ENCODE peak calls at places on chromosome 3, in eight cellular contexts. I is sigmoid colon; S is cardiac muscle cell; W is neural progenitor cell; T is right atrium auricular region; H is breast epithelium; C is IMR-90; X is naive thymus-derived CD4-positive, alpha-beta T cell. V is an unnamed sample.

GRCh38 chr3:194306771-194307640 is 44.1 kb downstream of the CPN2 start:
- DNase-seq in I (peak; percentile 40), S (no peak), W (no peak), T (no peak), H (no peak), C (no peak), X (peak; percentile 24), V (no peak)

GRCh38 chr3:71135373-71136088 is 448.0 kb downstream of the FOXP1 start:
- DNase-seq in I (no peak), S (no peak), W (no peak), T (no peak), H (no peak), C (peak; percentile 36), X (no peak), V (no peak)

GRCh38 chr3:36362216-36362615 is 18.1 kb upstream of the STAC start:
- DNase-seq in I (no peak), S (no peak), W (no peak), T (no peak), H (no peak), C (no peak), X (no peak), V (peak; percentile 31)

GRCh38 chr3:55416381-55416821 is 70.7 kb downstream of the WNT5A start:
- DNase-seq in I (no peak), S (peak; percentile 66), W (no peak), T (no peak), H (no peak), C (peak; percentile 93), X (no peak), V (peak; percentile 60)

GRCh38 chr3:192835818-192836468 is 81.7 kb downstream of the MB21D2 start:
- DNase-seq in I (peak; percentile 79), S (peak; percentile 89), W (no peak), T (no peak), H (no peak), C (peak; percentile 71), X (no peak), V (peak; percentile 65)

GRCh38 chr3:65479967-65480366 is 558.8 kb downstream of the MAGI1 start:
- DNase-seq in I (no peak), S (peak; percentile 44), W (no peak), T (no peak), H (no peak), C (no peak), X (no peak), V (peak; percentile 6)

GRCh38 chr3:101149707-101150106 is 156.5 kb upstream of the ABI3BP start:
- DNase-seq in I (no peak), S (no peak), W (no peak), T (no peak), H (no peak), C (no peak), X (no peak), V (no peak)

GRCh38 chr3:188830955-188831354 is 340.8 kb upstream of the TPRG1 start:
- DNase-seq in I (no peak), S (peak; percentile 28), W (no peak), T (no peak), H (no peak), C (no peak), X (no peak), V (no peak)

GRCh38 chr3:124444893-124445292 is 285.4 kb upstream of the UMPS start:
- DNase-seq in I (no peak), S (no peak), W (no peak), T (no peak), H (no peak), C (no peak), X (no peak), V (no peak)

GRCh38 chr3:147267431-147267830 is 138.9 kb downstream of the ZIC4 start:
- DNase-seq in I (no peak), S (no peak), W (no peak), T (no peak), H (no peak), C (peak; percentile 48), X (no peak), V (peak; percentile 12)

GRCh38 chr3:81761904-81762565 is 590 bp upstream of the GBE1 start:
- DNase-seq in I (no peak), S (no peak), W (no peak), T (no peak), H (no peak), C (no peak), X (no peak), V (no peak)

GRCh38 chr3:106034313-106034712 is 165.5 kb upstream of the CBLB start:
- DNase-seq in I (no peak), S (no peak), W (no peak), T (no peak), H (no peak), C (no peak), X (no peak), V (no peak)

GRCh38 chr3:104908761-104909160 is 457.9 kb upstream of the ALCAM start:
- DNase-seq in I (no peak), S (no peak), W (no peak), T (no peak), H (no peak), C (no peak), X (no peak), V (peak; percentile 5)

GRCh38 chr3:43779850-43780249 is 89.1 kb downstream of the ABHD5 start:
- DNase-seq in I (no peak), S (no peak), W (no peak), T (no peak), H (no peak), C (no peak), X (no peak), V (no peak)

GRCh38 chr3:64888840-64889239 is 201.0 kb upstream of the ADAMTS9 start:
- DNase-seq in I (no peak), S (no peak), W (no peak), T (no peak), H (no peak), C (peak; percentile 27), X (no peak), V (no peak)

GRCh38 chr3:32283304-32283703 is 44.8 kb downstream of the CMTM8 start:
- DNase-seq in I (no peak), S (peak; percentile 21), W (no peak), T (no peak), H (no peak), C (no peak), X (no peak), V (peak; percentile 22)

GRCh38 chr3:94195381-94195780 is 132.5 kb downstream of the NSUN3 start:
- DNase-seq in I (no peak), S (no peak), W (no peak), T (no peak), H (no peak), C (no peak), X (no peak), V (no peak)

GRCh38 chr3:43996379-43997301 is 245.0 kb upstream of the TOPAZ1 start:
- DNase-seq in I (no peak), S (peak; percentile 29), W (peak; percentile 81), T (no peak), H (no peak), C (no peak), X (peak; percentile 7), V (no peak)

DNA sequence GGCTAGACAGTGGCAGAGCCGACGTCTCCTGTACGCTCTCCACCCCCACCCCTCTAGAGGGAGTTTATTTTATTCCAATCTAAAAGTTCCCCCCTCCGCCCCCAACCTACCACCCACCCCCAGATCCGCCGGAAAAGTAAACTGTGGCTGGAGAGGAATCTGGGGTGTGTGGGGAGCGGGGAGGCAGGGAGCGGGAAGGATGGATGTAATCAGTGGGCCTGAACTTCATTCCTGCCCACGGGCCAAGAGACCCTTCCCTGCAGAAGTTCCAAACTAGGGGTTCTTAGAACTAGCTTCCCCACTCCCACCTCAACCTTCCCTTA is 547 bp upstream of the CSRNP1 start:
- DNase-seq in I (no peak), S (no peak), W (no peak), T (no peak), H (no peak), C (no peak), X (no peak), V (no peak)
- H3K27me3 ChIP-seq in I (no peaks in the 10 kb centered on the region), S (no peaks in the 10 kb centered on the region), W (peaks cover 11% of the 10 kb centered on the region), T (no peaks in the 10 kb centered on the region), H (no peaks in the 10 kb centered on the region), C (peaks cover 2% of the 10 kb centered on the region), X (no peaks in the 10 kb centered on the region), V (no peaks in the 10 kb centered on the region)

GRCh38 chr3:46353090-46353489 is 821 bp upstream of the CCR2 start:
- DNase-seq in I (no peak), S (no peak), W (no peak), T (no peak), H (no peak), C (no peak), X (no peak), V (no peak)
- H3K27me3 ChIP-seq in I (peaks cover 6% of the 10 kb centered on the region), S (peaks cover 3% of the 10 kb centered on the region), W (no peaks in the 10 kb centered on the region), T (no peaks in the 10 kb centered on the region), H (no peaks in the 10 kb centered on the region), C (peaks cover 43% of the 10 kb centered on the region), X (no peaks in the 10 kb centered on the region), V (peaks cover 12% of the 10 kb centered on the region)

GRCh38 chr3:11930084-11930483 is 74.1 kb upstream of the SYN2 start:
- DNase-seq in I (no peak), S (no peak), W (no peak), T (no peak), H (no peak), C (no peak), X (no peak), V (no peak)

GRCh38 chr3:11929531-11929930 is 74.7 kb upstream of the SYN2 start:
- DNase-seq in I (no peak), S (no peak), W (no peak), T (no peak), H (no peak), C (no peak), X (no peak), V (no peak)

GRCh38 chr3:11933529-11933928 is 70.7 kb upstream of the SYN2 start:
- DNase-seq in I (no peak), S (no peak), W (no peak), T (no peak), H (no peak), C (no peak), X (no peak), V (no peak)

GRCh38 chr3:11932636-11933035 is 71.6 kb upstream of the SYN2 start:
- DNase-seq in I (no peak), S (no peak), W (no peak), T (no peak), H (no peak), C (no peak), X (no peak), V (no peak)
- H3K27me3 ChIP-seq in I (peaks cover 7% of the 10 kb centered on the region), S (no peaks in the 10 kb centered on the region), W (no peaks in the 10 kb centered on the region), T (no peaks in the 10 kb centered on the region), H (no peaks in the 10 kb centered on the region), C (no peaks in the 10 kb centered on the region), X (no peaks in the 10 kb centered on the region), V (no peaks in the 10 kb centered on the region)

GRCh38 chr3:13052191-13052590 is 21.0 kb downstream of the IQSEC1 start:
- DNase-seq in I (no peak), S (no peak), W (no peak), T (no peak), H (no peak), C (no peak), X (no peak), V (no peak)

GRCh38 chr3:13054705-13055285 is 18.4 kb downstream of the IQSEC1 start:
- DNase-seq in I (no peak), S (no peak), W (no peak), T (no peak), H (no peak), C (no peak), X (no peak), V (no peak)

GRCh38 chr3:13051581-13051980 is 21.6 kb downstream of the IQSEC1 start:
- DNase-seq in I (no peak), S (no peak), W (no peak), T (no peak), H (no peak), C (no peak), X (no peak), V (no peak)

GRCh38 chr3:13053915-13054704 is 19.1 kb downstream of the IQSEC1 start:
- DNase-seq in I (no peak), S (no peak), W (no peak), T (no peak), H (no peak), C (no peak), X (no peak), V (no peak)

GRCh38 chr3:13053425-13053824 is 19.8 kb downstream of the IQSEC1 start:
- DNase-seq in I (no peak), S (no peak), W (no peak), T (no peak), H (no peak), C (no peak), X (no peak), V (no peak)
- H3K27me3 ChIP-seq in I (no peaks in the 10 kb centered on the region), S (no peaks in the 10 kb centered on the region), W (no peaks in the 10 kb centered on the region), T (no peaks in the 10 kb centered on the region), H (no peaks in the 10 kb centered on the region), C (peaks cover 27% of the 10 kb centered on the region), X (no peaks in the 10 kb centered on the region), V (no peaks in the 10 kb centered on the region)

V was measured in brain microvascular endothelial cell.